ENCODE peak calls at places on chromosome 19, in six cellular contexts. One of them, this sample, is unnamed.

GRCh38 chr19:45153339-45154063 is 7.3 kb downstream of the NKPD1 start:
- DNase-seq in right lobe of liver: peak; percentile 49
- DNase-seq in WERI-Rb-1: no peak
- DNase-seq in RWPE2: no peak
- DNase-seq in AG04450: no peak
- DNase-seq in OCI-LY7: peak; percentile 41
- DNase-seq in this sample: no peak

GRCh38 chr19:4537953-4538600 is 1.8 kb downstream of the LRG1 start:
- DNase-seq in RWPE2: no peak
- DNase-seq in right lobe of liver: peak; percentile 78
- DNase-seq in WERI-Rb-1: no peak
- DNase-seq in OCI-LY7: no peak
- DNase-seq in AG04450: no peak
- DNase-seq in this sample: no peak

GRCh38 chr19:35468637-35469036 is 20.6 kb downstream of the FFAR2 start:
- DNase-seq in right lobe of liver: peak; percentile 71
- DNase-seq in WERI-Rb-1: peak; percentile 71
- DNase-seq in OCI-LY7: peak; percentile 76
- DNase-seq in AG04450: no peak
- DNase-seq in RWPE2: no peak
- DNase-seq in this sample: peak; percentile 86

GRCh38 chr19:41997121-41997850 is 3.3 kb upstream of the ATP1A3 start:
- DNase-seq in AG04450: no peak
- DNase-seq in right lobe of liver: no peak
- DNase-seq in RWPE2: no peak
- DNase-seq in WERI-Rb-1: peak; percentile 76
- DNase-seq in OCI-LY7: peak; percentile 31
- DNase-seq in this sample: peak; percentile 78

GRCh38 chr19:3725640-3726310 is 17.6 kb downstream of the TJP3 start:
- DNase-seq in AG04450: no peak
- DNase-seq in WERI-Rb-1: no peak
- DNase-seq in right lobe of liver: no peak
- DNase-seq in RWPE2: no peak
- DNase-seq in OCI-LY7: no peak
- DNase-seq in this sample: no peak

GRCh38 chr19:50921391-50922315 is 10.5 kb upstream of the KLK4 start:
- DNase-seq in right lobe of liver: no peak
- DNase-seq in OCI-LY7: no peak
- DNase-seq in AG04450: no peak
- DNase-seq in RWPE2: no peak
- DNase-seq in WERI-Rb-1: no peak
- DNase-seq in this sample: no peak

GRCh38 chr19:27393591-27393990 is 1819.4 kb downstream of the UQCRFS1 start:
- DNase-seq in AG04450: no peak
- DNase-seq in RWPE2: no peak
- DNase-seq in OCI-LY7: no peak
- DNase-seq in WERI-Rb-1: no peak
- DNase-seq in right lobe of liver: no peak
- DNase-seq in this sample: no peak

GRCh38 chr19:3346677-3347353 is 19.6 kb upstream of the NFIC start:
- DNase-seq in AG04450: no peak
- DNase-seq in right lobe of liver: peak; percentile 89
- DNase-seq in WERI-Rb-1: no peak
- DNase-seq in OCI-LY7: no peak
- DNase-seq in RWPE2: no peak
- DNase-seq in this sample: no peak

GRCh38 chr19:36115453-36116343 is at the start of gene TBCB:
- DNase-seq in RWPE2: no peak
- DNase-seq in WERI-Rb-1: no peak
- DNase-seq in OCI-LY7: peak; percentile 60
- DNase-seq in AG04450: no peak
- DNase-seq in right lobe of liver: peak; percentile 84
- DNase-seq in this sample: peak; percentile 81

GRCh38 chr19:45253396-45254027 is 2.4 kb downstream of the MARK4 start:
- DNase-seq in RWPE2: no peak
- DNase-seq in right lobe of liver: no peak
- DNase-seq in AG04450: no peak
- DNase-seq in OCI-LY7: no peak
- DNase-seq in WERI-Rb-1: no peak
- DNase-seq in this sample: no peak

GRCh38 chr19:10155834-10156233 is 36.1 kb upstream of the EIF3G start:
- DNase-seq in RWPE2: no peak
- DNase-seq in OCI-LY7: no peak
- DNase-seq in WERI-Rb-1: no peak
- DNase-seq in AG04450: no peak
- DNase-seq in right lobe of liver: no peak
- DNase-seq in this sample: no peak

GRCh38 chr19:16825312-16826168 is 3.7 kb upstream of the SIN3B start:
- DNase-seq in right lobe of liver: peak; percentile 58
- DNase-seq in RWPE2: no peak
- DNase-seq in WERI-Rb-1: peak; percentile 18
- DNase-seq in OCI-LY7: no peak
- DNase-seq in AG04450: peak; percentile 51
- DNase-seq in this sample: no peak

GRCh38 chr19:6720369-6721112 is at the start of gene C3:
- DNase-seq in AG04450: no peak
- DNase-seq in WERI-Rb-1: no peak
- DNase-seq in OCI-LY7: no peak
- DNase-seq in right lobe of liver: peak; percentile 95
- DNase-seq in RWPE2: peak; percentile 83
- DNase-seq in this sample: no peak

GRCh38 chr19:33703438-33703750 is 81.6 kb downstream of the CHST8 start:
- DNase-seq in RWPE2: peak; percentile 23
- DNase-seq in WERI-Rb-1: no peak
- DNase-seq in OCI-LY7: no peak
- DNase-seq in right lobe of liver: no peak
- DNase-seq in AG04450: no peak
- DNase-seq in this sample: no peak

GRCh38 chr19:18931316-18932162 is 9.5 kb downstream of the HOMER3 start:
- DNase-seq in right lobe of liver: no peak
- DNase-seq in OCI-LY7: no peak
- DNase-seq in WERI-Rb-1: no peak
- DNase-seq in AG04450: no peak
- DNase-seq in RWPE2: no peak
- DNase-seq in this sample: peak; percentile 57

GRCh38 chr19:18046066-18046718 is 38.2 kb downstream of the ARRDC2 start:
- DNase-seq in WERI-Rb-1: peak; percentile 27
- DNase-seq in OCI-LY7: no peak
- DNase-seq in AG04450: no peak
- DNase-seq in right lobe of liver: no peak
- DNase-seq in RWPE2: no peak
- DNase-seq in this sample: no peak

GRCh38 chr19:3683866-3684816 is 16.1 kb downstream of the PIP5K1C start:
- DNase-seq in OCI-LY7: no peak
- DNase-seq in AG04450: no peak
- DNase-seq in WERI-Rb-1: no peak
- DNase-seq in RWPE2: peak; percentile 38
- DNase-seq in right lobe of liver: no peak
- DNase-seq in this sample: no peak

GRCh38 chr19:33133438-33134031 is 1.6 kb downstream of the WDR88 start:
- DNase-seq in WERI-Rb-1: no peak
- DNase-seq in right lobe of liver: no peak
- DNase-seq in RWPE2: no peak
- DNase-seq in AG04450: no peak
- DNase-seq in OCI-LY7: no peak
- DNase-seq in this sample: no peak

GRCh38 chr19:18520848-18521691 is 800 bp downstream of the ELL start:
- DNase-seq in WERI-Rb-1: peak; percentile 41
- DNase-seq in OCI-LY7: peak; percentile 69
- DNase-seq in RWPE2: no peak
- DNase-seq in right lobe of liver: peak; percentile 62
- DNase-seq in AG04450: no peak
- DNase-seq in this sample: peak; percentile 70

GRCh38 chr19:18785179-18786124 is 5.7 kb downstream of the COMP start:
- DNase-seq in OCI-LY7: peak; percentile 88
- DNase-seq in WERI-Rb-1: peak; percentile 89
- DNase-seq in right lobe of liver: peak; percentile 66
- DNase-seq in AG04450: no peak
- DNase-seq in RWPE2: no peak
- DNase-seq in this sample: peak; percentile 95

GRCh38 chr19:47427241-47428176 is 8.2 kb upstream of the MEIS3 start:
- DNase-seq in AG04450: no peak
- DNase-seq in WERI-Rb-1: peak; percentile 87
- DNase-seq in OCI-LY7: peak; percentile 76
- DNase-seq in right lobe of liver: peak; percentile 61
- DNase-seq in RWPE2: no peak
- DNase-seq in this sample: peak; percentile 92
- H3K4me3 ChIP-seq in AG04450: peak overlapping the region; percentile 50
- H3K4me3 ChIP-seq in WERI-Rb-1: peak overlapping the region; percentile 25
- H3K4me3 ChIP-seq in OCI-LY7: peak overlapping the region; percentile 62
- H3K4me3 ChIP-seq in right lobe of liver: no peak overlapping the region
- H3K4me3 ChIP-seq in RWPE2: peak overlapping the region; percentile 1
- H3K4me3 ChIP-seq in this sample: peak overlapping the region; percentile 58

GRCh38 chr19:49359851-49360845 is 2.1 kb downstream of the TEAD2 start:
- DNase-seq in OCI-LY7: peak; percentile 54
- DNase-seq in RWPE2: no peak
- DNase-seq in right lobe of liver: no peak
- DNase-seq in WERI-Rb-1: no peak
- DNase-seq in AG04450: no peak
- DNase-seq in this sample: no peak
- H3K4me3 ChIP-seq in OCI-LY7: no peak overlapping the region
- H3K4me3 ChIP-seq in RWPE2: no peak overlapping the region
- H3K4me3 ChIP-seq in right lobe of liver: no peak overlapping the region
- H3K4me3 ChIP-seq in WERI-Rb-1: no peak overlapping the region
- H3K4me3 ChIP-seq in AG04450: peak overlapping the region; percentile 92
- H3K4me3 ChIP-seq in this sample: no peak overlapping the region

GRCh38 chr19:13102666-13103584 is at the start of gene LYL1:
- DNase-seq in right lobe of liver: peak; percentile 84
- DNase-seq in WERI-Rb-1: no peak
- DNase-seq in AG04450: no peak
- DNase-seq in OCI-LY7: peak; percentile 88
- DNase-seq in RWPE2: no peak
- DNase-seq in this sample: peak; percentile 94

GRCh38 chr19:13102416-13102665 is 317 bp downstream of the LYL1 start:
- DNase-seq in RWPE2: no peak
- DNase-seq in right lobe of liver: no peak
- DNase-seq in AG04450: no peak
- DNase-seq in OCI-LY7: no peak
- DNase-seq in WERI-Rb-1: no peak
- DNase-seq in this sample: peak; percentile 69

GRCh38 chr19:13100871-13101589 is 1.6 kb downstream of the LYL1 start:
- DNase-seq in AG04450: no peak
- DNase-seq in OCI-LY7: peak; percentile 37
- DNase-seq in WERI-Rb-1: no peak
- DNase-seq in right lobe of liver: no peak
- DNase-seq in RWPE2: no peak
- DNase-seq in this sample: no peak

GRCh38 chr19:13100031-13100588 is 2.5 kb downstream of the LYL1 start:
- DNase-seq in AG04450: no peak
- DNase-seq in OCI-LY7: peak; percentile 35
- DNase-seq in RWPE2: no peak
- DNase-seq in right lobe of liver: no peak
- DNase-seq in WERI-Rb-1: no peak
- DNase-seq in this sample: peak; percentile 54

DNA sequence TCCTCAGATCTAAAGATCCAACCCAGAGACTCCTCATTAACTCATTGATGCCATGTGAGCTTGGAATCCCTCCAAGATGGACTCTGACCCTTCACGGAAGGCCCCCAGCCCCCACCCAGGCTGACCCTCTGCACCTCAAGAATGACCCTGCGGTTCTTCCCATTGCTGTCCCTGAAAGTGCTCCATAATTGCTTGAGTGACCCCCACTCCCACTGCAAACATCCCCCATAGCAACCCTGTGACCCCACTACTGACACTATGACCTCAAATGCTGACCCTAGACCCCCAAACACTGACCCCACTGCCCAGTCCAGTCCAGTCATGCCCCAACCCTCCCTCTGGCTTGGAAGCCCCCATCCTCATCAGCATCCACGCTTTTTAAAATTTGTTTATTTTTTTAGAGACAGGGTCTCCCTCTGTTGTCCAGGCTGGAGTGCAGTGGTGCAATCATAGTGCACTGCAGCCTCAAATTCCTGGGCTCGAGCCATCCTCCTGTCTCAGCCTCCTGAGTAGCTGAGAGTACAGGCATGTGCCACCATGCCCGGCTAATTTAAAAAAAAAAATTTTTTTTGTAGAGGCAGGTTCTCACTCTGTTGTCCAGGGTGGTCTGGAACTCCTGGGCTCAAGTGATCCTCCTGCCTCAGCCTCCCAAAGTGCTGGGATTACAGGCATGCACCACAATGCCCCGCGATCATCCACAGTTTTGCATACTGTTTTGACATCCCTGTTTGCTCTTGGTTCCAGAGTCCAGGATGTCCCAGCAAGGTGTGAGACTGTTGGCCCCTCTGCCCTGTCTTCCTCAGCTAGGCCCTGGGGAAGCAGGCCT is 855 bp downstream of the LYL1 start:
- DNase-seq in right lobe of liver: peak; percentile 49
- DNase-seq in RWPE2: no peak
- DNase-seq in AG04450: no peak
- DNase-seq in WERI-Rb-1: no peak
- DNase-seq in OCI-LY7: no peak
- DNase-seq in this sample: no peak
- H3K4me3 ChIP-seq in right lobe of liver: peak overlapping the region; percentile 40
- H3K4me3 ChIP-seq in RWPE2: no peak overlapping the region
- H3K4me3 ChIP-seq in AG04450: no peak overlapping the region
- H3K4me3 ChIP-seq in WERI-Rb-1: no peak overlapping the region
- H3K4me3 ChIP-seq in OCI-LY7: peak overlapping the region; percentile 83
- H3K4me3 ChIP-seq in this sample: peak overlapping the region; percentile 90

GRCh38 chr19:43581467-43581866 is 5.9 kb downstream of the PINLYP start:
- DNase-seq in OCI-LY7: no peak
- DNase-seq in RWPE2: no peak
- DNase-seq in AG04450: no peak
- DNase-seq in WERI-Rb-1: no peak
- DNase-seq in right lobe of liver: no peak
- DNase-seq in this sample: no peak
- H3K4me3 ChIP-seq in OCI-LY7: no peak overlapping the region
- H3K4me3 ChIP-seq in RWPE2: no peak overlapping the region
- H3K4me3 ChIP-seq in AG04450: no peak overlapping the region
- H3K4me3 ChIP-seq in WERI-Rb-1: no peak overlapping the region
- H3K4me3 ChIP-seq in right lobe of liver: no peak overlapping the region
- H3K4me3 ChIP-seq in this sample: no peak overlapping the region

DNA sequence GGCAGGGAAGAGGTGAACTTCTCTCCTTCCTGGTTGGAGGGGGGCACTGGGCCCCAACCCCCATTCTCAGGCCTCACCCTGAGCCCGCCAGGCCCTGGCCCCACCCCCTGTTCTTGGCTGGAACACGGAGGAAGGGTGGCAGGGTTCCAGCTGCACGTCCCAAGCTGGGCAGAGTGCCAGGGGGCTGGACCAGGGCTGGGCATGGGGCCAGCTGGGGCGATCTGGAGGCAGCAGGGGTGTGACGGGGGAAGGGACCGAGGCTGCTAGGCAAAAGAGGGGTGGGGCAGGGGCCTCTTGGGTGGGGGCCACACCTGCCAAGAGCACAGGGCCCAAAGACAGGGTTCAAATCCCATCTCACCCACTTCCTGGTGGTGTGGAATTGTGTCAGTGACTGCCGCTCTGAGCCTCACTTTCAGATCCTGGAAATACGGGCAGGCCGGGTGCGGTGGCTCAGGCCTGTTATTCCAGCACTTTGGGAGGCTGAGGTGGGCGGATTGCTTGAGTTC is 2.2 kb downstream of the HIF3A start:
- DNase-seq in WERI-Rb-1: no peak
- DNase-seq in AG04450: peak; percentile 48
- DNase-seq in right lobe of liver: peak; percentile 98
- DNase-seq in OCI-LY7: no peak
- DNase-seq in RWPE2: peak; percentile 96
- DNase-seq in this sample: no peak
- H3K4me3 ChIP-seq in WERI-Rb-1: no peak overlapping the region
- H3K4me3 ChIP-seq in AG04450: no peak overlapping the region
- H3K4me3 ChIP-seq in right lobe of liver: peak overlapping the region; percentile 27
- H3K4me3 ChIP-seq in OCI-LY7: no peak overlapping the region
- H3K4me3 ChIP-seq in RWPE2: no peak overlapping the region
- H3K4me3 ChIP-seq in this sample: no peak overlapping the region